ENCODE peak calls at places on chromosomes 6 and 20, in ten cellular contexts. One of them, this sample, is unnamed.

GRCh38 chr20:16528078-16528477 is 45.2 kb downstream of the KIF16B start:
- DNase-seq in NCI-H460: peak; percentile 83
- DNase-seq in AG10803: peak; percentile 69
- DNase-seq in non-pigmented ciliary epithelial cell: peak; percentile 89
- DNase-seq in MM.1S: no peak
- DNase-seq in endodermal cell: no peak
- DNase-seq in CD8-positive, alpha-beta T cell: no peak
- DNase-seq in T-cell: no peak
- DNase-seq in ureter: peak; percentile 66
- DNase-seq in upper lobe of right lung: no peak
- DNase-seq in this sample: no peak

GRCh38 chr6:160421854-160422253 is 73.7 kb downstream of the SLC22A3 start:
- DNase-seq in NCI-H460: no peak
- DNase-seq in AG10803: peak; percentile 29
- DNase-seq in non-pigmented ciliary epithelial cell: no peak
- DNase-seq in MM.1S: no peak
- DNase-seq in endodermal cell: no peak
- DNase-seq in CD8-positive, alpha-beta T cell: no peak
- DNase-seq in T-cell: no peak
- DNase-seq in ureter: no peak
- DNase-seq in upper lobe of right lung: no peak
- DNase-seq in this sample: peak; percentile 83

GRCh38 chr20:62952373-62953166 is at the start of gene SLC17A9:
- DNase-seq in NCI-H460: peak; percentile 63
- DNase-seq in AG10803: peak; percentile 71
- DNase-seq in non-pigmented ciliary epithelial cell: no peak
- DNase-seq in MM.1S: peak; percentile 10
- DNase-seq in endodermal cell: peak; percentile 92
- DNase-seq in CD8-positive, alpha-beta T cell: peak; percentile 52
- DNase-seq in T-cell: no peak
- DNase-seq in ureter: peak; percentile 65
- DNase-seq in upper lobe of right lung: peak; percentile 93
- DNase-seq in this sample: peak; percentile 83

GRCh38 chr20:1810926-1811620 is 84.1 kb upstream of the SIRPA start:
- DNase-seq in NCI-H460: no peak
- DNase-seq in AG10803: peak; percentile 70
- DNase-seq in non-pigmented ciliary epithelial cell: no peak
- DNase-seq in MM.1S: no peak
- DNase-seq in endodermal cell: peak; percentile 49
- DNase-seq in CD8-positive, alpha-beta T cell: no peak
- DNase-seq in T-cell: no peak
- DNase-seq in ureter: no peak
- DNase-seq in upper lobe of right lung: no peak
- DNase-seq in this sample: no peak

GRCh38 chr6:114100421-114100820 is 129.5 kb upstream of the HDAC2 start:
- DNase-seq in NCI-H460: no peak
- DNase-seq in AG10803: peak; percentile 26
- DNase-seq in non-pigmented ciliary epithelial cell: no peak
- DNase-seq in MM.1S: no peak
- DNase-seq in endodermal cell: no peak
- DNase-seq in CD8-positive, alpha-beta T cell: no peak
- DNase-seq in T-cell: no peak
- DNase-seq in ureter: no peak
- DNase-seq in upper lobe of right lung: no peak
- DNase-seq in this sample: no peak

GRCh38 chr6:112331306-112331705 is 15.8 kb upstream of the RFPL4B start:
- DNase-seq in NCI-H460: no peak
- DNase-seq in AG10803: peak; percentile 80
- DNase-seq in non-pigmented ciliary epithelial cell: no peak
- DNase-seq in MM.1S: no peak
- DNase-seq in endodermal cell: no peak
- DNase-seq in CD8-positive, alpha-beta T cell: no peak
- DNase-seq in T-cell: no peak
- DNase-seq in ureter: no peak
- DNase-seq in upper lobe of right lung: no peak
- DNase-seq in this sample: no peak

GRCh38 chr6:159271257-159271656 is 102.1 kb downstream of the FNDC1 start:
- DNase-seq in NCI-H460: no peak
- DNase-seq in AG10803: no peak
- DNase-seq in non-pigmented ciliary epithelial cell: no peak
- DNase-seq in MM.1S: no peak
- DNase-seq in endodermal cell: no peak
- DNase-seq in CD8-positive, alpha-beta T cell: no peak
- DNase-seq in T-cell: no peak
- DNase-seq in ureter: no peak
- DNase-seq in upper lobe of right lung: no peak
- DNase-seq in this sample: no peak

GRCh38 chr20:963795-964194 is 38.3 kb downstream of the RSPO4 start:
- DNase-seq in NCI-H460: no peak
- DNase-seq in AG10803: no peak
- DNase-seq in non-pigmented ciliary epithelial cell: no peak
- DNase-seq in MM.1S: no peak
- DNase-seq in endodermal cell: no peak
- DNase-seq in CD8-positive, alpha-beta T cell: no peak
- DNase-seq in T-cell: no peak
- DNase-seq in ureter: no peak
- DNase-seq in upper lobe of right lung: no peak
- DNase-seq in this sample: no peak

GRCh38 chr6:49202923-49203322 is 260.1 kb downstream of the MMUT start:
- DNase-seq in NCI-H460: no peak
- DNase-seq in AG10803: no peak
- DNase-seq in non-pigmented ciliary epithelial cell: no peak
- DNase-seq in MM.1S: no peak
- DNase-seq in endodermal cell: no peak
- DNase-seq in CD8-positive, alpha-beta T cell: no peak
- DNase-seq in T-cell: no peak
- DNase-seq in ureter: no peak
- DNase-seq in upper lobe of right lung: no peak
- DNase-seq in this sample: no peak

GRCh38 chr6:31826793-31827285 is 699 bp upstream of the HSPA1B start:
- DNase-seq in NCI-H460: peak; percentile 56
- DNase-seq in AG10803: peak; percentile 92
- DNase-seq in non-pigmented ciliary epithelial cell: no peak
- DNase-seq in MM.1S: no peak
- DNase-seq in endodermal cell: peak; percentile 85
- DNase-seq in CD8-positive, alpha-beta T cell: peak; percentile 18
- DNase-seq in T-cell: no peak
- DNase-seq in ureter: peak; percentile 90
- DNase-seq in upper lobe of right lung: peak; percentile 92
- DNase-seq in this sample: peak; percentile 92

GRCh38 chr6:112877134-112878100 is 530.3 kb downstream of the RFPL4B start:
- DNase-seq in NCI-H460: no peak
- DNase-seq in AG10803: peak; percentile 94
- DNase-seq in non-pigmented ciliary epithelial cell: peak; percentile 89
- DNase-seq in MM.1S: no peak
- DNase-seq in endodermal cell: no peak
- DNase-seq in CD8-positive, alpha-beta T cell: no peak
- DNase-seq in T-cell: no peak
- DNase-seq in ureter: no peak
- DNase-seq in upper lobe of right lung: no peak
- DNase-seq in this sample: no peak

GRCh38 chr6:137001287-137001976 is 43.3 kb downstream of the IL20RA start:
- DNase-seq in NCI-H460: no peak
- DNase-seq in AG10803: no peak
- DNase-seq in non-pigmented ciliary epithelial cell: no peak
- DNase-seq in MM.1S: no peak
- DNase-seq in endodermal cell: peak; percentile 75
- DNase-seq in CD8-positive, alpha-beta T cell: no peak
- DNase-seq in T-cell: no peak
- DNase-seq in ureter: no peak
- DNase-seq in upper lobe of right lung: no peak
- DNase-seq in this sample: no peak

GRCh38 chr6:26270903-26271639 is 93.9 kb upstream of the BTN3A2 start:
- DNase-seq in NCI-H460: no peak
- DNase-seq in AG10803: peak; percentile 82
- DNase-seq in non-pigmented ciliary epithelial cell: no peak
- DNase-seq in MM.1S: peak; percentile 95
- DNase-seq in endodermal cell: peak; percentile 93
- DNase-seq in CD8-positive, alpha-beta T cell: peak; percentile 80
- DNase-seq in T-cell: peak; percentile 52
- DNase-seq in ureter: peak; percentile 82
- DNase-seq in upper lobe of right lung: peak; percentile 69
- DNase-seq in this sample: peak; percentile 77

GRCh38 chr20:18243802-18244201 is 44.5 kb upstream of the ZNF133 start:
- DNase-seq in NCI-H460: no peak
- DNase-seq in AG10803: no peak
- DNase-seq in non-pigmented ciliary epithelial cell: no peak
- DNase-seq in MM.1S: no peak
- DNase-seq in endodermal cell: no peak
- DNase-seq in CD8-positive, alpha-beta T cell: no peak
- DNase-seq in T-cell: no peak
- DNase-seq in ureter: no peak
- DNase-seq in upper lobe of right lung: no peak
- DNase-seq in this sample: no peak

GRCh38 chr6:129936329-129937165 is 75.4 kb upstream of the TMEM244 start:
- DNase-seq in NCI-H460: peak; percentile 56
- DNase-seq in AG10803: peak; percentile 66
- DNase-seq in non-pigmented ciliary epithelial cell: peak; percentile 15
- DNase-seq in MM.1S: peak; percentile 40
- DNase-seq in endodermal cell: peak; percentile 78
- DNase-seq in CD8-positive, alpha-beta T cell: peak; percentile 42
- DNase-seq in T-cell: no peak
- DNase-seq in ureter: no peak
- DNase-seq in upper lobe of right lung: no peak
- DNase-seq in this sample: no peak

GRCh38 chr6:34696189-34696738 is 303 bp downstream of the ILRUN start:
- DNase-seq in NCI-H460: no peak
- DNase-seq in AG10803: peak; percentile 43
- DNase-seq in non-pigmented ciliary epithelial cell: no peak
- DNase-seq in MM.1S: peak; percentile 18
- DNase-seq in endodermal cell: no peak
- DNase-seq in CD8-positive, alpha-beta T cell: no peak
- DNase-seq in T-cell: no peak
- DNase-seq in ureter: peak; percentile 62
- DNase-seq in upper lobe of right lung: peak; percentile 85
- DNase-seq in this sample: peak; percentile 87

GRCh38 chr6:47342824-47343223 is 33.1 kb upstream of the TNFRSF21 start:
- DNase-seq in NCI-H460: no peak
- DNase-seq in AG10803: no peak
- DNase-seq in non-pigmented ciliary epithelial cell: no peak
- DNase-seq in MM.1S: no peak
- DNase-seq in endodermal cell: no peak
- DNase-seq in CD8-positive, alpha-beta T cell: no peak
- DNase-seq in T-cell: no peak
- DNase-seq in ureter: no peak
- DNase-seq in upper lobe of right lung: no peak
- DNase-seq in this sample: no peak

GRCh38 chr20:63218701-63219446 is 2.9 kb upstream of the YTHDF1 start:
- DNase-seq in NCI-H460: no peak
- DNase-seq in AG10803: no peak
- DNase-seq in non-pigmented ciliary epithelial cell: no peak
- DNase-seq in MM.1S: no peak
- DNase-seq in endodermal cell: no peak
- DNase-seq in CD8-positive, alpha-beta T cell: no peak
- DNase-seq in T-cell: no peak
- DNase-seq in ureter: no peak
- DNase-seq in upper lobe of right lung: peak; percentile 59
- DNase-seq in this sample: no peak

GRCh38 chr6:31780507-31781243 is 3.5 kb upstream of the VWA7 start:
- DNase-seq in NCI-H460: no peak
- DNase-seq in AG10803: no peak
- DNase-seq in non-pigmented ciliary epithelial cell: no peak
- DNase-seq in MM.1S: no peak
- DNase-seq in endodermal cell: no peak
- DNase-seq in CD8-positive, alpha-beta T cell: no peak
- DNase-seq in T-cell: no peak
- DNase-seq in ureter: no peak
- DNase-seq in upper lobe of right lung: no peak
- DNase-seq in this sample: no peak

GRCh38 chr6:43903739-43904290 is 133.8 kb downstream of the VEGFA start:
- DNase-seq in NCI-H460: no peak
- DNase-seq in AG10803: no peak
- DNase-seq in non-pigmented ciliary epithelial cell: no peak
- DNase-seq in MM.1S: no peak
- DNase-seq in endodermal cell: no peak
- DNase-seq in CD8-positive, alpha-beta T cell: no peak
- DNase-seq in T-cell: no peak
- DNase-seq in ureter: no peak
- DNase-seq in upper lobe of right lung: no peak
- DNase-seq in this sample: no peak

GRCh38 chr6:7332090-7332745 is 19.2 kb upstream of the SSR1 start:
- DNase-seq in NCI-H460: no peak
- DNase-seq in AG10803: no peak
- DNase-seq in non-pigmented ciliary epithelial cell: no peak
- DNase-seq in MM.1S: no peak
- DNase-seq in endodermal cell: peak; percentile 66
- DNase-seq in CD8-positive, alpha-beta T cell: no peak
- DNase-seq in T-cell: no peak
- DNase-seq in ureter: no peak
- DNase-seq in upper lobe of right lung: no peak
- DNase-seq in this sample: no peak

GRCh38 chr20:16179919-16180318 is 393.3 kb downstream of the KIF16B start:
- DNase-seq in NCI-H460: no peak
- DNase-seq in AG10803: no peak
- DNase-seq in non-pigmented ciliary epithelial cell: no peak
- DNase-seq in MM.1S: no peak
- DNase-seq in endodermal cell: no peak
- DNase-seq in CD8-positive, alpha-beta T cell: no peak
- DNase-seq in T-cell: no peak
- DNase-seq in ureter: no peak
- DNase-seq in upper lobe of right lung: no peak
- DNase-seq in this sample: no peak

GRCh38 chr6:153790048-153790447 is 249.0 kb upstream of the OPRM1 start:
- DNase-seq in NCI-H460: peak; percentile 11
- DNase-seq in AG10803: peak; percentile 8
- DNase-seq in non-pigmented ciliary epithelial cell: peak; percentile 94
- DNase-seq in MM.1S: no peak
- DNase-seq in endodermal cell: peak; percentile 52
- DNase-seq in CD8-positive, alpha-beta T cell: no peak
- DNase-seq in T-cell: no peak
- DNase-seq in ureter: no peak
- DNase-seq in upper lobe of right lung: no peak
- DNase-seq in this sample: no peak

GRCh38 chr6:112357801-112358200 is 10.7 kb downstream of the RFPL4B start:
- DNase-seq in NCI-H460: no peak
- DNase-seq in AG10803: peak; percentile 62
- DNase-seq in non-pigmented ciliary epithelial cell: peak; percentile 26
- DNase-seq in MM.1S: no peak
- DNase-seq in endodermal cell: no peak
- DNase-seq in CD8-positive, alpha-beta T cell: no peak
- DNase-seq in T-cell: no peak
- DNase-seq in ureter: no peak
- DNase-seq in upper lobe of right lung: no peak
- DNase-seq in this sample: no peak

GRCh38 chr6:170004585-170005210 is 253.3 kb downstream of the ERMARD start:
- DNase-seq in NCI-H460: no peak
- DNase-seq in AG10803: no peak
- DNase-seq in non-pigmented ciliary epithelial cell: no peak
- DNase-seq in MM.1S: no peak
- DNase-seq in endodermal cell: no peak
- DNase-seq in CD8-positive, alpha-beta T cell: no peak
- DNase-seq in T-cell: no peak
- DNase-seq in ureter: peak; percentile 19
- DNase-seq in upper lobe of right lung: no peak
- DNase-seq in this sample: no peak

GRCh38 chr6:93919365-93919764 is 500.0 kb upstream of the EPHA7 start:
- DNase-seq in NCI-H460: no peak
- DNase-seq in AG10803: no peak
- DNase-seq in non-pigmented ciliary epithelial cell: no peak
- DNase-seq in MM.1S: no peak
- DNase-seq in endodermal cell: no peak
- DNase-seq in CD8-positive, alpha-beta T cell: no peak
- DNase-seq in T-cell: no peak
- DNase-seq in ureter: no peak
- DNase-seq in upper lobe of right lung: no peak
- DNase-seq in this sample: no peak

GRCh38 chr6:144878577-144878976 is 593.4 kb downstream of the UTRN start:
- DNase-seq in NCI-H460: no peak
- DNase-seq in AG10803: no peak
- DNase-seq in non-pigmented ciliary epithelial cell: no peak
- DNase-seq in MM.1S: no peak
- DNase-seq in endodermal cell: no peak
- DNase-seq in CD8-positive, alpha-beta T cell: no peak
- DNase-seq in T-cell: no peak
- DNase-seq in ureter: no peak
- DNase-seq in upper lobe of right lung: no peak
- DNase-seq in this sample: no peak

GRCh38 chr20:34834459-34834893 is 9.0 kb upstream of the NCOA6 start:
- DNase-seq in NCI-H460: peak; percentile 40
- DNase-seq in AG10803: peak; percentile 41
- DNase-seq in non-pigmented ciliary epithelial cell: no peak
- DNase-seq in MM.1S: peak; percentile 58
- DNase-seq in endodermal cell: no peak
- DNase-seq in CD8-positive, alpha-beta T cell: no peak
- DNase-seq in T-cell: no peak
- DNase-seq in ureter: no peak
- DNase-seq in upper lobe of right lung: no peak
- DNase-seq in this sample: no peak